ENCODE peak calls at places on chromosomes 3 and 15, in six cellular contexts. L is IMR-90; O is effector memory CD4-positive, alpha-beta T cell; A is mesenchymal stem cell; N is fibroblast of lung; J is NT2/D1. V is an unnamed sample.

GRCh38 chr15:50046868-50047267 is 72.2 kb downstream of the ATP8B4 start:
- DNase-seq in A (peak; percentile 29), O (no peak), N (no peak), L (peak; percentile 47), J (no peak), V (no peak)

GRCh38 chr3:171380711-171381435 is 79.3 kb downstream of the TNIK start:
- DNase-seq in N (peak; percentile 24), O (no peak), L (no peak), A (peak; percentile 19), J (no peak), V (no peak)

GRCh38 chr3:104564045-104564643 is 802.6 kb upstream of the ALCAM start:
- DNase-seq in L (peak; percentile 52), A (peak; percentile 34), O (peak; percentile 3), N (peak; percentile 54), J (peak; percentile 30), V (peak; percentile 68)

GRCh38 chr3:60931452-60931851 is 319.8 kb downstream of the FHIT start:
- DNase-seq in J (no peak), N (no peak), L (no peak), O (no peak), A (no peak), V (no peak)

GRCh38 chr3:10281951-10282350 is 10.8 kb downstream of the GHRL start:
- DNase-seq in N (no peak), O (no peak), A (no peak), J (no peak), L (peak; percentile 51), V (no peak)

GRCh38 chr3:4824948-4825325 is 154.3 kb upstream of the BHLHE40 start:
- DNase-seq in O (no peak), L (peak; percentile 60), N (peak; percentile 37), J (no peak), A (peak; percentile 83), V (no peak)

GRCh38 chr3:11117591-11117990 is 36.7 kb upstream of the HRH1 start:
- DNase-seq in L (no peak), J (no peak), N (no peak), O (no peak), A (no peak), V (no peak)

GRCh38 chr3:136122006-136122405 is 74.1 kb downstream of the MSL2 start:
- DNase-seq in N (no peak), L (peak; percentile 9), O (no peak), J (no peak), A (no peak), V (no peak)

GRCh38 chr3:139646505-139646904 is 31.3 kb downstream of the NMNAT3 start:
- DNase-seq in O (no peak), A (no peak), L (no peak), J (no peak), N (no peak), V (no peak)

GRCh38 chr3:197466586-197467399 is 89.0 kb downstream of the BDH1 start:
- DNase-seq in J (no peak), L (peak; percentile 72), A (peak; percentile 87), O (no peak), N (peak; percentile 71), V (peak; percentile 70)

GRCh38 chr3:170081079-170081741 is 43.4 kb downstream of the GPR160 start:
- DNase-seq in L (peak; percentile 72), N (peak; percentile 59), O (no peak), A (no peak), J (no peak), V (no peak)

GRCh38 chr15:50163719-50164410 is 18.1 kb upstream of the SLC27A2 start:
- DNase-seq in O (no peak), A (no peak), J (no peak), L (no peak), N (no peak), V (no peak)

GRCh38 chr3:168081856-168082255 is 13.9 kb downstream of the GOLIM4 start:
- DNase-seq in J (no peak), O (no peak), A (no peak), N (no peak), L (no peak), V (no peak)

GRCh38 chr3:53218136-53218535 is 37.7 kb downstream of the TKT start:
- DNase-seq in A (no peak), J (no peak), O (no peak), N (no peak), L (no peak), V (no peak)

GRCh38 chr15:90414408-90415028 is 26.5 kb downstream of the IQGAP1 start:
- DNase-seq in L (peak; percentile 91), J (no peak), A (peak; percentile 94), O (no peak), N (peak; percentile 60), V (no peak)

GRCh38 chr3:163692484-163692883 is 1385.8 kb downstream of the SI start:
- DNase-seq in N (no peak), J (no peak), O (no peak), L (no peak), A (no peak), V (no peak)

GRCh38 chr3:156680243-156680930 is 6.0 kb downstream of the TIPARP start:
- DNase-seq in N (no peak), A (peak; percentile 78), O (no peak), J (no peak), L (no peak), V (no peak)

GRCh38 chr3:78506581-78507195 is 1261.1 kb downstream of the ROBO1 start:
- DNase-seq in N (peak; percentile 22), L (no peak), A (peak; percentile 34), O (no peak), J (peak; percentile 8), V (no peak)

GRCh38 chr15:31447893-31448634 is 121.4 kb downstream of the KLF13 start:
- DNase-seq in A (no peak), J (no peak), N (no peak), L (no peak), O (no peak), V (no peak)

GRCh38 chr3:45583021-45583851 is 11.3 kb upstream of the LIMD1 start:
- DNase-seq in O (no peak), A (no peak), N (peak; percentile 64), L (no peak), J (no peak), V (peak; percentile 56)

GRCh38 chr15:94887406-94887805 is 656.0 kb downstream of the MCTP2 start:
- DNase-seq in L (no peak), J (no peak), A (peak; percentile 11), O (no peak), N (peak; percentile 14), V (no peak)

GRCh38 chr3:48558446-48559134 is 2.0 kb upstream of the PFKFB4 start:
- DNase-seq in A (no peak), O (no peak), J (no peak), N (no peak), L (no peak), V (no peak)

GRCh38 chr3:86774082-86774691 is 216.8 kb downstream of the VGLL3 start:
- DNase-seq in L (peak; percentile 58), A (peak; percentile 53), N (peak; percentile 75), J (no peak), O (no peak), V (no peak)

GRCh38 chr3:115588201-115588600 is 35.1 kb upstream of the GAP43 start:
- DNase-seq in L (no peak), O (no peak), A (no peak), N (no peak), J (no peak), V (no peak)

GRCh38 chr3:23867400-23867799 is 49.4 kb downstream of the NKIRAS1 start:
- DNase-seq in A (no peak), N (no peak), O (no peak), J (no peak), L (no peak), V (no peak)

GRCh38 chr15:58148633-58149032 is 10.5 kb downstream of the AQP9 start:
- DNase-seq in A (no peak), O (no peak), N (no peak), J (no peak), L (no peak), V (no peak)

GRCh38 chr3:58496206-58496605 is 4.3 kb downstream of the KCTD6 start:
- DNase-seq in L (no peak), J (no peak), O (no peak), N (no peak), A (no peak), V (no peak)

GRCh38 chr3:58492385-58492970 is 582 bp downstream of the KCTD6 start:
- DNase-seq in A (no peak), L (no peak), N (no peak), J (no peak), O (no peak), V (no peak)

GRCh38 chr3:58494107-58494506 is 2.2 kb downstream of the KCTD6 start:
- DNase-seq in N (no peak), A (no peak), J (no peak), O (no peak), L (no peak), V (no peak)

GRCh38 chr3:58495101-58495500 is 3.2 kb downstream of the KCTD6 start:
- DNase-seq in N (no peak), A (no peak), J (no peak), O (no peak), L (peak; percentile 30), V (no peak)

DNA sequence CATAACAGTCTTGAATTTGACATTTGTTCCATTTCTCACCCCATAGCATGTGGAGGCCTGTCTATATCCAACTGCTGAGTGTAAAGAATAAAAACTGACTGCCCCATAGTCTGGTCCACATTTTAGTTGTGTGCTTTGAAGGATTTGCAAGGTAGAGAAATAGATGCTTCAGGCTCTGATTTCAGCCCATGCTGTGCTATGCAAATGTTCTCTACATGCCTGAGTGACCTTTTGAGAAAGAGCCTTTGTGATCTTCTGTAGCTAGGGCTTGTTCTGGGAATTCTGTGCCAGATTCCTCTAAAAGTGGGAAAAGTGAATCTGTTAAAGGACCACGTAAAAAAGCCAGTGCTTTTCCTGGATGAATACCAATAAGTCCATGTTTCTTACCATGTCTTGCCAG is 5.2 kb downstream of the KCTD6 start:
- DNase-seq in A (no peak), J (peak; percentile 68), N (peak; percentile 28), O (no peak), L (no peak), V (no peak)
- H3K4me3 ChIP-seq in A (no peak overlapping the region), J (no peak overlapping the region), N (no peak overlapping the region), O (no peak overlapping the region), L (no peak overlapping the region), V (no peak overlapping the region)

GRCh38 chr3:15172806-15173205 is 33.2 kb upstream of the CAPN7 start:
- DNase-seq in N (no peak), J (no peak), A (no peak), O (no peak), L (no peak), V (no peak)
- H3K27me3 ChIP-seq in N (peaks cover 3% of the 10 kb centered on the region), J (no peaks in the 10 kb centered on the region), A (peaks cover 49% of the 10 kb centered on the region), O (no peaks in the 10 kb centered on the region), L (peaks cover 33% of the 10 kb centered on the region), V (no peaks in the 10 kb centered on the region)

DNA sequence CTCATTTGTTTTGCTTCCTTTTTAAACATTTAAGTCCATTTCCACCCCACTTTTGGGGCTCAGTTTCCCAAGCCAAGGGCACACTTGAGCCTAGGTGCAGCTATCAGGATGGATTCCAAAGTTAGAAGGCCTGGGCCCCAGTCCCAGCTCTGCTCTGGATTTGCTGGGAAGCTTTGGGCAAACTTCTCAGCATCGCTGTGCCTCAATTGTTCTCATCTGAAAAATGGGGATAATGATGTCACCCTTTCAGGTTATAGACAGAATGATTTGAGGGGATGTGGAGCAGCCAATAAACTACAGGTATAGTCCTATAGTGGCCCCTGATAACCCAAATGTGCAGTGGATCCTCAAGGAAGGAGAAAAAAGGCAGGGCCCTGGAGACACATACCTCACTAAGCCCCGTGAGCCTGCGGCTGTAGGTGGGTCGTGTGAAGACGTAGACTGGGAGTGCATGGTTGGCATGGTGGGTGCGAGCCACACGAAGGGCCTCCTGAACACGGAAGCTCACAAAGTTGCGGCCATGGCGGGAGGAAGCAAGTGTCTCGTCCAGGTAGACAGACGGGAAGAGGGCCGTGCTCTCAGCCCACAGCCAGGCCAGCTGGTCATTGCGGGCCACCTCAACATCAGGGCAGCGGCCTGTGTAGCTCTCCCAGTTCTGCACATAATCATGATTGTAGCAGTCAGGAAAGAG is 3.2 kb downstream of the HYAL2 start:
- DNase-seq in A (no peak), N (no peak), L (no peak), O (no peak), J (no peak), V (no peak)
- H3K4me1 ChIP-seq in A (peaks cover 58% of the 10 kb centered on the region), N (peaks cover 7% of the 10 kb centered on the region), L (peaks cover 25% of the 10 kb centered on the region), O (peaks cover 41% of the 10 kb centered on the region), J (peaks cover 58% of the 10 kb centered on the region), V (peaks cover 3% of the 10 kb centered on the region)

GRCh38 chr15:55846108-55846707 is 103.3 kb upstream of the PRTG start:
- DNase-seq in A (peak; percentile 90), L (peak; percentile 88), J (peak; percentile 66), N (peak; percentile 89), O (no peak), V (peak; percentile 71)
- H3K4me3 ChIP-seq in A (no peak overlapping the region), L (no peak overlapping the region), J (no peak overlapping the region), N (no peak overlapping the region), O (no peak overlapping the region), V (no peak overlapping the region)